ENCODE peak calls at places on chromosomes 5 and 9, in ten cellular contexts. K, P, F, S, N, O, Q, Z, L and W are unnamed samples.

GRCh38 chr5:41524174-41524573 is 13.8 kb upstream of the PLCXD3 start:
- DNase-seq in S (no peak), O (no peak), Z (peak), K (no peak), P (no peak), Q (no peak), L (no peak), N (no peak), F (peak), W (peak)

GRCh38 chr5:124007675-124008398 is 495.9 kb downstream of the CSNK1G3 start:
- DNase-seq in K (no peak), O (no peak), S (no peak), N (no peak), F (peak), P (peak), Z (no peak), L (peak), Q (no peak), W (no peak)

GRCh38 chr9:87873607-87874319 is 8.9 kb upstream of the SPATA31E1 start:
- DNase-seq in S (no peak), K (no peak), Z (no peak), F (no peak), O (no peak), P (no peak), N (no peak), Q (no peak), L (peak), W (no peak)

GRCh38 chr9:126395439-126396212 is 69.0 kb downstream of the MVB12B start:
- DNase-seq in F (peak), L (peak), N (no peak), P (peak), K (no peak), S (no peak), Z (no peak), Q (no peak), O (no peak), W (no peak)

GRCh38 chr9:38036359-38037084 is 32.5 kb downstream of the SHB start:
- DNase-seq in F (peak), K (no peak), Q (no peak), O (peak), Z (no peak), N (no peak), P (peak), L (peak), S (peak), W (no peak)

GRCh38 chr9:116450378-116451139 is 236.5 kb upstream of the TRIM32 start:
- DNase-seq in S (no peak), Q (no peak), Z (no peak), N (no peak), L (no peak), F (peak), O (no peak), P (peak), K (no peak), W (no peak)

GRCh38 chr9:94847486-94847885 is 121.0 kb downstream of the AOPEP start:
- DNase-seq in Z (no peak), F (peak), L (peak), N (no peak), O (no peak), S (no peak), K (no peak), Q (no peak), P (peak), W (no peak)

GRCh38 chr5:95727764-95728191 is 3.4 kb upstream of the RHOBTB3 start:
- DNase-seq in Z (peak), K (no peak), P (peak), F (peak), N (no peak), Q (no peak), L (no peak), S (no peak), O (no peak), W (no peak)

GRCh38 chr5:14178671-14179211 is 35.6 kb downstream of the TRIO start:
- DNase-seq in F (peak), S (no peak), K (no peak), L (peak), Q (no peak), N (no peak), Z (no peak), O (no peak), P (peak), W (no peak)

GRCh38 chr9:101878734-101879133 is 140.3 kb upstream of the GRIN3A start:
- DNase-seq in Q (no peak), P (no peak), N (no peak), F (no peak), L (no peak), K (no peak), S (no peak), O (no peak), Z (no peak), W (no peak)

GRCh38 chr5:111389390-111390082 is 122.8 kb downstream of the STARD4 start:
- DNase-seq in K (no peak), F (peak), Z (no peak), L (peak), S (no peak), O (no peak), Q (no peak), N (no peak), P (peak), W (no peak)

GRCh38 chr9:21155501-21155900 is 11.0 kb downstream of the IFNA21 start:
- DNase-seq in L (no peak), Z (no peak), N (no peak), F (peak), K (no peak), S (no peak), P (no peak), Q (no peak), O (no peak), W (no peak)

GRCh38 chr5:150431574-150431973 is 18.0 kb downstream of the RPS14 start:
- DNase-seq in Q (no peak), F (no peak), Z (no peak), K (no peak), P (no peak), L (no peak), S (no peak), N (no peak), O (no peak), W (no peak)

GRCh38 chr5:95823738-95824609 is 1.4 kb upstream of the GLRX start:
- DNase-seq in K (no peak), P (peak), Z (no peak), O (peak), Q (peak), S (peak), L (peak), N (no peak), F (peak), W (no peak)

GRCh38 chr5:66232701-66233100 is 88.6 kb downstream of the SREK1 start:
- DNase-seq in Z (no peak), N (no peak), O (no peak), F (no peak), P (no peak), K (peak), S (no peak), Q (no peak), L (no peak), W (no peak)